ENCODE peak calls at places on chromosome 4, in seven cellular contexts. P, O, W, R, L, I and S are unnamed samples.

GRCh38 chr4:66906314-66906713 is 639.0 kb downstream of the CENPC start:
- DNase-seq in O (no peak), L (no peak), I (no peak), P (no peak), R (no peak), W (no peak), S (no peak)

GRCh38 chr4:154344686-154345085 is 146.9 kb downstream of the DCHS2 start:
- DNase-seq in R (no peak), P (no peak), L (no peak), I (no peak), O (no peak), W (no peak), S (no peak)

GRCh38 chr4:118682928-118683327 is 2.3 kb upstream of the METTL14 start:
- DNase-seq in P (peak; percentile 1), L (peak; percentile 41), R (peak; percentile 49), O (no peak), I (peak; percentile 84), W (no peak), S (no peak)

GRCh38 chr4:55993994-55994657 is 45.4 kb downstream of the CEP135 start:
- DNase-seq in O (no peak), W (no peak), P (no peak), L (no peak), R (no peak), I (no peak), S (no peak)

GRCh38 chr4:41882622-41883347 is 52.4 kb upstream of the TMEM33 start:
- DNase-seq in R (peak; percentile 90), P (no peak), I (peak; percentile 99), L (peak; percentile 23), O (no peak), W (peak; percentile 38), S (no peak)

GRCh38 chr4:111230265-111230664 is 607.4 kb upstream of the PITX2 start:
- DNase-seq in P (peak; percentile 7), W (no peak), R (no peak), O (no peak), L (peak; percentile 86), I (no peak), S (no peak)

GRCh38 chr4:149999485-150000074 is 78.7 kb upstream of the DCLK2 start:
- DNase-seq in L (peak; percentile 87), O (peak; percentile 30), R (peak; percentile 34), W (no peak), I (peak; percentile 30), P (peak; percentile 61), S (peak; percentile 61)

GRCh38 chr4:10584042-10584441 is 100.5 kb downstream of the CLNK start:
- DNase-seq in W (no peak), O (no peak), I (peak; percentile 88), L (peak; percentile 87), R (no peak), P (peak; percentile 53), S (peak; percentile 30)

GRCh38 chr4:31655328-31655727 is 935.2 kb downstream of the PCDH7 start:
- DNase-seq in P (no peak), I (no peak), R (no peak), O (no peak), W (no peak), L (peak; percentile 17), S (no peak)

GRCh38 chr4:107512549-107512948 is 207.5 kb downstream of the PAPSS1 start:
- DNase-seq in L (no peak), P (no peak), W (no peak), R (no peak), O (no peak), I (no peak), S (no peak)

GRCh38 chr4:166165829-166166420 is 292.9 kb downstream of the TLL1 start:
- DNase-seq in R (peak; percentile 37), W (no peak), P (peak; percentile 16), I (peak; percentile 41), L (peak; percentile 68), O (peak; percentile 16), S (no peak)

DNA sequence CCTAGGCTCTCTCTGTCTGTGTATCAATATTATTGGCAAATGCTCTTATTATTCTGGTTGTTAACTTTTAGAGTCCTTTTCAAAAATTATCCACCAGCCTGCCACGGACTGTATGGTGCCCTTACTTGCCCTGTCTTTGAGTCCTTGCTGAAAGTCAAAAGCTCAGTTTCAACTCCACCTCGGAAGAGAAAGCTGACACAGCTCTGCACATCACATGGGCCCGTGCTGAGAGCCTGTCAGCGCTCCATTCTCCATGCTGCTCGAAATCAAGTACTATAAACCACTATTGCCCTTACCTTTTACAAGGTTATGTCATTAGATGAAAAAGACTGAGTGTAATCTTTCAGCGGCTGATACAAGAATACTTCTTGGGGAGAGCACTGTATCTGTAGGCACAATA is 141.0 kb downstream of the CORIN start:
- DNase-seq in P (no peak), O (no peak), R (no peak), I (no peak), W (no peak), L (no peak), S (no peak)
- TF ChIP-seq CTCF in P (no peak), O (no peak), R (no peak), I (no peak), W (no peak), L (no peak), S (no peak)

GRCh38 chr4:38501698-38502097 is 162.3 kb upstream of the KLF3 start:
- DNase-seq in W (no peak), O (no peak), I (no peak), P (no peak), L (no peak), R (no peak), S (no peak)
- H3K27ac ChIP-seq in W (no peak overlapping the region), O (no peak overlapping the region), I (no peak overlapping the region), P (no peak overlapping the region), L (no peak overlapping the region), R (no peak overlapping the region), S (no peak overlapping the region)

DNA sequence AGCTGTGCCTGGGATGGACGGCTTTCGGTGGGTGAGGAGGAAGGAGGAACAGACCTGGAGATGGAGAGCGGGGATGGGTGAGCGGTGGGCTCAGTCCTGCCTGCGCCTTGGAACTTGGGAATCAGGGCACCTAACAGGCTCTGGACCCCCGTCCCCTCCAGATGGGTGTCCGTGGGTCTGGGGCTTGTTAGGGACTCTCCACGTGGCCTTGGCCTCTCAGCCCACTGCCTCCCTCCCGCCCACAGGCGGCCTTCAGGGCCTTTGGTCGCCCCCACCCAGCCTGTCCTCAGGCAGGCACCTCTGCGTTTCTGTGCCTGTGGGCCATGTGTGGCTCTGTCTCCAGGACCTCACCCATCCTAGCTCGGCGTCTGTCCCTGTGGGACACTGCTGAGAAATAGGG is 29.0 kb downstream of the TRMT44 start:
- DNase-seq in I (peak; percentile 65), P (no peak), W (no peak), L (no peak), R (peak; percentile 17), O (no peak), S (no peak)
- TF ChIP-seq CTCF in I (no peak), P (no peak), W (no peak), L (no peak), R (no peak), O (no peak), S (no peak)

GRCh38 chr4:88823058-88823919 is 125.7 kb upstream of the NAP1L5 start:
- DNase-seq in W (peak; percentile 36), P (peak; percentile 90), O (peak; percentile 93), I (peak; percentile 37), L (peak; percentile 98), R (peak; percentile 26), S (peak; percentile 93)

GRCh38 chr4:88818650-88819470 is 121.2 kb upstream of the NAP1L5 start:
- DNase-seq in L (peak; percentile 59), P (peak; percentile 20), I (no peak), R (peak; percentile 13), W (peak; percentile 36), O (peak; percentile 42), S (peak; percentile 57)

GRCh38 chr4:88822034-88822433 is 124.4 kb upstream of the NAP1L5 start:
- DNase-seq in O (no peak), I (no peak), P (no peak), R (no peak), L (no peak), W (no peak), S (no peak)

GRCh38 chr4:88817740-88818139 is 120.1 kb upstream of the NAP1L5 start:
- DNase-seq in O (no peak), L (no peak), R (no peak), I (no peak), P (no peak), W (no peak), S (no peak)

GRCh38 chr4:88820723-88821368 is 123.2 kb upstream of the NAP1L5 start:
- DNase-seq in P (no peak), R (no peak), O (no peak), I (no peak), W (no peak), L (peak; percentile 2), S (no peak)
- H3K27ac ChIP-seq in P (no peak overlapping the region), R (peak overlapping the region; percentile 76), O (peak overlapping the region; percentile 97), I (no peak overlapping the region), W (no peak overlapping the region), L (peak overlapping the region; percentile 63), S (peak overlapping the region; percentile 11)

GRCh38 chr4:103802766-103803165 is 83.0 kb upstream of the TACR3 start:
- DNase-seq in P (no peak), L (no peak), W (no peak), I (no peak), O (no peak), R (no peak), S (no peak)
- TF ChIP-seq CTCF in P (no peak), L (no peak), W (no peak), I (no peak), O (no peak), R (no peak), S (no peak)

DNA sequence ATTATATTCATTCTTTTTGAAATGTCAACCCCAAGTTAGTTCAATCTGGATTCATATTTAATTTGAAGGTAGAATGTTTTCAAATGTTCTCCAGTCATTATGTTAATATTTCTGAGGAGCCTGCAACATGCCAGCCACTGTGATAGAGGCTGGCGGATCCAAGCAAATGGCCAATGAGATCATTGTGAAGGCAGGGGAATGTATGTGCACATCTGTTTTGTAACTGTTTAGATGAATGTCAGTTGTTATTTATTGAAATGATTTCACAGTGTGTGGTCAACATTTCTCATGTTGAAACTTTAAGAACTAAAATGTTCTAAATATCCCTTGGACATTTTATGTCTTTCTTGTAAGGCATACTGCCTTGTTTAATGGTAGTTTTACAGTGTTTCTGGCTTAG is 1.6 kb downstream of the CXCL1 start:
- DNase-seq in R (no peak), W (no peak), L (no peak), I (no peak), O (no peak), P (no peak), S (no peak)
- H3K27ac ChIP-seq in R (no peak overlapping the region), W (no peak overlapping the region), L (no peak overlapping the region), I (no peak overlapping the region), O (peak overlapping the region; percentile 78), P (no peak overlapping the region), S (no peak overlapping the region)